ENCODE peak calls at places on chromosome 22, in six cellular contexts. X, C, I, S, A and O are unnamed samples.

GRCh38 chr22:47083379-47083986 is 321.0 kb downstream of the TBC1D22A start:
- DNase-seq in A (no peak), X (no peak), I (no peak), C (no peak), S (no peak), O (no peak)

GRCh38 chr22:29136715-29137700 is 64.2 kb downstream of the KREMEN1 start:
- DNase-seq in A (no peak), S (no peak), C (no peak), X (no peak), I (no peak), O (no peak)

GRCh38 chr22:46879083-46879482 is 116.6 kb downstream of the TBC1D22A start:
- DNase-seq in X (no peak), S (peak), I (no peak), C (no peak), A (no peak), O (no peak)

GRCh38 chr22:44024288-44024908 is at the start of gene PARVB:
- DNase-seq in C (no peak), I (no peak), A (no peak), S (no peak), X (no peak), O (no peak)

GRCh38 chr22:43777204-43777671 is 34.9 kb downstream of the EFCAB6 start:
- DNase-seq in X (no peak), I (no peak), S (peak), A (no peak), C (no peak), O (no peak)

GRCh38 chr22:42114721-42115120 is 15.9 kb downstream of the CYP2D6 start:
- DNase-seq in C (peak), I (no peak), A (no peak), S (peak), X (no peak), O (no peak)

GRCh38 chr22:42190274-42190673 is 59.7 kb upstream of the CYP2D6 start:
- DNase-seq in X (no peak), S (no peak), C (no peak), A (no peak), I (no peak), O (no peak)

GRCh38 chr22:35064664-35065063 is 1.3 kb upstream of the ISX start:
- DNase-seq in X (no peak), C (no peak), A (no peak), I (no peak), S (no peak), O (no peak)

GRCh38 chr22:47013861-47014635 is 251.6 kb downstream of the TBC1D22A start:
- DNase-seq in I (no peak), X (no peak), S (no peak), A (no peak), C (no peak), O (no peak)

GRCh38 chr22:38272373-38273134 is at the start of gene TMEM184B:
- DNase-seq in I (peak), X (peak), A (peak), C (peak), S (peak), O (peak)

GRCh38 chr22:23829845-23830372 is 8.9 kb downstream of the DERL3 start:
- DNase-seq in I (no peak), C (no peak), A (no peak), X (no peak), S (peak), O (no peak)

GRCh38 chr22:44194569-44194968 is 13.8 kb downstream of the PARVG start:
- DNase-seq in I (no peak), X (no peak), S (no peak), A (no peak), C (no peak), O (no peak)

GRCh38 chr22:31162015-31162765 is 2.2 kb downstream of the RNF185 start:
- DNase-seq in S (no peak), I (no peak), C (no peak), A (no peak), X (no peak), O (no peak)

GRCh38 chr22:46146329-46146728 is 4.0 kb upstream of the PPARA start:
- DNase-seq in I (no peak), A (no peak), X (no peak), S (no peak), C (no peak), O (no peak)

GRCh38 chr22:44340271-44341239 is 27.8 kb upstream of the SHISAL1 start:
- DNase-seq in I (no peak), X (no peak), C (no peak), S (no peak), A (no peak), O (no peak)

GRCh38 chr22:43128928-43129424 is 14.2 kb downstream of the MCAT start:
- DNase-seq in A (no peak), C (no peak), I (no peak), S (no peak), X (no peak), O (no peak)

GRCh38 chr22:22001664-22002525 is 19.3 kb upstream of the TOP3B start:
- DNase-seq in X (no peak), S (no peak), I (no peak), C (no peak), A (no peak), O (no peak)

GRCh38 chr22:44985906-44986527 is 23.8 kb downstream of the PHF21B start:
- DNase-seq in A (no peak), S (no peak), C (no peak), X (no peak), I (no peak), O (no peak)

GRCh38 chr22:17633217-17633997 is 4.9 kb upstream of the ATP6V1E1 start:
- DNase-seq in X (no peak), A (peak), C (peak), I (no peak), S (peak), O (no peak)

GRCh38 chr22:34950480-34950879 is 115.5 kb upstream of the ISX start:
- DNase-seq in S (no peak), I (no peak), A (peak), C (no peak), X (no peak), O (no peak)

GRCh38 chr22:27624705-27625104 is 176.9 kb downstream of the MN1 start:
- DNase-seq in C (no peak), A (no peak), X (no peak), I (no peak), S (no peak), O (no peak)

GRCh38 chr22:23137905-23138520 is 3.8 kb downstream of the RSPH14 start:
- DNase-seq in A (no peak), C (no peak), X (no peak), S (no peak), I (peak), O (no peak)

GRCh38 chr22:31122532-31123291 is at the start of gene INPP5J:
- DNase-seq in C (peak), I (no peak), X (no peak), A (peak), S (peak), O (peak)

GRCh38 chr22:23232094-23232905 is 52.0 kb downstream of the BCR start:
- DNase-seq in A (no peak), X (no peak), I (no peak), S (no peak), C (no peak), O (no peak)

GRCh38 chr22:20114506-20115475 is 1.1 kb upstream of the RANBP1 start:
- DNase-seq in C (no peak), X (no peak), I (no peak), A (no peak), S (no peak), O (no peak)

GRCh38 chr22:19843107-19843856 is 11.4 kb downstream of the GNB1L start:
- DNase-seq in A (no peak), I (no peak), X (no peak), C (no peak), S (no peak), O (no peak)

GRCh38 chr22:18104566-18104965 is 6.0 kb upstream of the TUBA8 start:
- DNase-seq in A (no peak), S (peak), C (no peak), X (no peak), I (no peak), O (no peak)

GRCh38 chr22:46114518-46115387 is 35.6 kb upstream of the PPARA start:
- DNase-seq in I (no peak), C (no peak), X (no peak), A (no peak), S (no peak), O (no peak)

GRCh38 chr22:40256501-40256900 is 78.8 kb downstream of the TNRC6B start:
- DNase-seq in X (no peak), S (no peak), I (no peak), A (no peak), C (no peak), O (no peak)
- H3K27ac ChIP-seq in X (no peak), S (no peak), I (no peak), A (no peak), C (peak), O (no peak)

GRCh38 chr22:32536352-32536751 is 61.7 kb downstream of the FBXO7 start:
- DNase-seq in C (no peak), X (no peak), A (no peak), I (no peak), S (no peak), O (no peak)
- H3K27ac ChIP-seq in C (no peak), X (no peak), A (no peak), I (no peak), S (no peak), O (no peak)

DNA sequence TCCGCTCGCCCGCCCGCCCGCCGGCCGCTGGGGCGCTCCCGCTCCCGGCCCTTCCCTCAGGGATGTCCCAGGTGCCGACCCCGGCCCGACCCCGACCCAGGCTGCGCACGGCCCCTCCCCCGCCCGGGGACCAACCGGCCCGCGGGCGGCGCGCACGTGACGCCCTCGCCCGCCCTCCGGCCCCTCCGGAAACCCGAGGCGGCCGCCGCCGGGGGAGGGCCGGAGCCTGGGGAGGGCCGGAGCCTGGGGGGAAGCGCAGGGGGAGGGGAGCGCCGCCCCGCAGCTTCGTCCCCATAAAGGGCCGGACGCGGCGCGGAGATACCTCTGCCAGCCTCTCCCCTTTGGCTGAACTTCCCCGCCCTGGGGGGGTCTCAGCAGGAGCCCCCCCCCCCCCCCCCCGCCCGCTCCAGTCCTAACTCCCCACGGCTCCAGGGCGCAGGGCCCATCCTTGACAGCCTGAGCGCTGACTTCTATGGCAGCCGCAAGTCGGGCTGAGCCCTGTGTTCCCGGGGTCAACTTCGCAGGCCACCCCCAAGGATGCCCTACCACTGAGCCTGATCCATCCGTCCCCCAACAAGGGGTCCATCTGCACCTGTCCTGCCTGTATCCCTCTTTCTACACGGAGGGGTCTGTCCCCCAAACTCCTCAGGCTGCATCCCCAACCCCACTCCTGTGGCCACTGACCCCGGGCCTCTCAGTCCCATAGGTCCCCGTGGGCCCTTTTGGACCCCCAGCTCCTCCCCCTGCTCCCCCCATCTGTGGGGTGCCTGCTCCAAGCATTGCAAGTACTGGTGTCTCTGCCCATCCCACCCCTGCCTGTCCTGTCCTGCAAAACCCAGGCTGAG is at the start of gene MAPK12:
- DNase-seq in I (no peak), A (no peak), S (no peak), X (no peak), C (no peak), O (no peak)
- H3K27ac ChIP-seq in I (peak), A (peak), S (peak), X (no peak), C (peak), O (peak)

GRCh38 chr22:39494471-39495120 is 7.5 kb upstream of the MIEF1 start:
- DNase-seq in A (no peak), C (no peak), S (peak), I (no peak), X (no peak), O (no peak)
- H3K27ac ChIP-seq in A (no peak), C (no peak), S (peak), I (no peak), X (no peak), O (peak)

GRCh38 chr22:36282078-36282831 is 29.3 kb downstream of the APOL1 start:
- DNase-seq in X (no peak), I (no peak), A (no peak), C (no peak), S (no peak), O (no peak)

GRCh38 chr22:36280379-36280778 is 27.4 kb downstream of the APOL1 start:
- DNase-seq in I (no peak), C (no peak), A (no peak), X (no peak), S (peak), O (no peak)

GRCh38 chr22:36284171-36284571 is 31.2 kb downstream of the APOL1 start:
- DNase-seq in S (no peak), C (no peak), I (no peak), X (no peak), A (no peak), O (no peak)

GRCh38 chr22:36279219-36279666 is 26.3 kb downstream of the APOL1 start:
- DNase-seq in I (no peak), A (no peak), C (no peak), X (no peak), S (no peak), O (no peak)

GRCh38 chr22:36281726-36282077 is 28.8 kb downstream of the APOL1 start:
- DNase-seq in C (no peak), S (no peak), A (no peak), I (no peak), X (no peak), O (no peak)
- H3K27ac ChIP-seq in C (no peak), S (no peak), A (peak), I (no peak), X (peak), O (no peak)

GRCh38 chr22:25183959-25184619 is 15.6 kb upstream of the CRYBB3 start:
- DNase-seq in A (no peak), S (no peak), I (no peak), C (no peak), X (no peak), O (no peak)
- H3K27ac ChIP-seq in A (no peak), S (no peak), I (no peak), C (no peak), X (no peak), O (no peak)

GRCh38 chr22:48687606-48688005 is 1140.1 kb downstream of the BRD1 start:
- DNase-seq in X (no peak), I (no peak), A (no peak), S (no peak), C (no peak), O (no peak)
- H3K27ac ChIP-seq in X (no peak), I (no peak), A (no peak), S (no peak), C (no peak), O (no peak)